ENCODE peak calls at places on chromosome 14, in nine cellular contexts. I, W, Q, Z, G, T, R, A and D are unnamed samples.

GRCh38 chr14:101194356-101195308 is 291.1 kb upstream of the RTL1 start:
- DNase-seq in I (no peak), W (peak; percentile 78), Q (no peak), Z (no peak), G (no peak), T (no peak), R (no peak), A (no peak), D (no peak)

GRCh38 chr14:75119056-75119455 is 7.8 kb downstream of the NEK9 start:
- DNase-seq in I (no peak), W (no peak), Q (no peak), Z (no peak), G (no peak), T (no peak), R (no peak), A (no peak), D (no peak)

GRCh38 chr14:96920023-96920422 is 122.8 kb downstream of the VRK1 start:
- DNase-seq in I (no peak), W (no peak), Q (no peak), Z (no peak), G (no peak), T (no peak), R (no peak), A (no peak), D (no peak)

GRCh38 chr14:60238955-60239354 is 10.1 kb upstream of the PPM1A start:
- DNase-seq in I (no peak), W (no peak), Q (no peak), Z (no peak), G (no peak), T (no peak), R (no peak), A (no peak), D (no peak)

GRCh38 chr14:29637406-29637805 is 290.2 kb downstream of the PRKD1 start:
- DNase-seq in I (no peak), W (peak; percentile 70), Q (no peak), Z (no peak), G (no peak), T (no peak), R (no peak), A (no peak), D (no peak)

GRCh38 chr14:105925615-105926414 is 399.4 kb downstream of the TMEM121 start:
- DNase-seq in I (no peak), W (no peak), Q (no peak), Z (no peak), G (no peak), T (no peak), R (no peak), A (no peak), D (no peak)

GRCh38 chr14:64220466-64220865 is 73.7 kb downstream of the ESR2 start:
- DNase-seq in I (no peak), W (no peak), Q (no peak), Z (no peak), G (no peak), T (no peak), R (no peak), A (no peak), D (no peak)

GRCh38 chr14:105525861-105526780 is at the start of gene TMEM121:
- DNase-seq in I (peak; percentile 63), W (peak; percentile 39), Q (no peak), Z (peak; percentile 22), G (no peak), T (no peak), R (no peak), A (peak; percentile 36), D (peak; percentile 49)

GRCh38 chr14:70856851-70857498 is 47.7 kb upstream of the MAP3K9 start:
- DNase-seq in I (no peak), W (no peak), Q (no peak), Z (no peak), G (peak; percentile 54), T (no peak), R (peak; percentile 92), A (no peak), D (no peak)

GRCh38 chr14:69997849-69998248 is 118.6 kb downstream of the SMOC1 start:
- DNase-seq in I (peak; percentile 19), W (no peak), Q (no peak), Z (no peak), G (no peak), T (peak; percentile 98), R (peak; percentile 99), A (no peak), D (no peak)

GRCh38 chr14:100341301-100342031 is 18.3 kb downstream of the SLC25A47 start:
- DNase-seq in I (no peak), W (no peak), Q (peak; percentile 22), Z (no peak), G (no peak), T (no peak), R (peak; percentile 73), A (no peak), D (no peak)

GRCh38 chr14:94048676-94049624 is 22.8 kb downstream of the OTUB2 start:
- DNase-seq in I (no peak), W (peak; percentile 94), Q (no peak), Z (no peak), G (no peak), T (no peak), R (no peak), A (no peak), D (no peak)